ENCODE peak calls at places on chromosomes 5 and 9, in eight cellular contexts. X is AG04450, G is A549, W is HFFc6, B is GM20000, I is fibroblast of lung, K is NB4, P is endothelial cell. Q is an unnamed sample.

GRCh38 chr5:138459311-138459710 is 6.0 kb upstream of the EGR1 start:
- DNase-seq in X (no peak), G (no peak), W (no peak), B (peak), I (no peak), K (peak), P (no peak), Q (peak)

GRCh38 chr9:91549177-91549576 is 125.5 kb upstream of the NFIL3 start:
- DNase-seq in X (no peak), G (no peak), W (no peak), B (no peak), I (peak), K (no peak), P (no peak), Q (no peak)

GRCh38 chr5:59517926-59518585 is 375.5 kb downstream of the PDE4D start:
- DNase-seq in X (peak), G (peak), W (peak), B (no peak), I (peak), K (no peak), P (no peak), Q (no peak)

GRCh38 chr9:116589392-116590354 is 97.4 kb upstream of the TRIM32 start:
- DNase-seq in X (no peak), G (peak), W (peak), B (peak), I (peak), K (peak), P (peak), Q (peak)

GRCh38 chr5:163917741-163918140 is 412.3 kb downstream of the MAT2B start:
- DNase-seq in X (no peak), G (no peak), W (no peak), B (no peak), I (peak), K (peak), P (no peak), Q (no peak)

GRCh38 chr9:96620155-96620514 is 492 bp upstream of the CDC14B start:
- DNase-seq in X (no peak), G (no peak), W (no peak), B (no peak), I (no peak), K (no peak), P (no peak), Q (no peak)

GRCh38 chr5:157215143-157215825 is 34.6 kb downstream of the ITK start:
- DNase-seq in X (no peak), G (no peak), W (no peak), B (peak), I (no peak), K (no peak), P (no peak), Q (no peak)

GRCh38 chr5:62268239-62268638 is 37.8 kb upstream of the KIF2A start:
- DNase-seq in X (no peak), G (peak), W (no peak), B (no peak), I (peak), K (no peak), P (no peak), Q (peak)

GRCh38 chr5:20572560-20572959 is 584.6 kb upstream of the CDH18 start:
- DNase-seq in X (no peak), G (peak), W (no peak), B (no peak), I (peak), K (peak), P (no peak), Q (no peak)

GRCh38 chr9:133057006-133057405 is 4.8 kb upstream of the CEL start:
- DNase-seq in X (no peak), G (no peak), W (no peak), B (no peak), I (no peak), K (no peak), P (no peak), Q (no peak)

GRCh38 chr5:103255666-103256065 is 2.9 kb upstream of the MACIR start:
- DNase-seq in X (no peak), G (no peak), W (no peak), B (no peak), I (no peak), K (no peak), P (no peak), Q (peak)

GRCh38 chr5:151686673-151687378 is at the start of gene SPARC:
- DNase-seq in X (peak), G (no peak), W (peak), B (peak), I (peak), K (peak), P (peak), Q (peak)
- TF ChIP-seq CTCF in X (peak), G (no peak), W (no peak), B (no peak), I (no peak), K (no peak), P (no peak), Q (no peak)

GRCh38 chr5:114782217-114782616 is 387.5 kb downstream of the TRIM36 start:
- DNase-seq in X (no peak), G (no peak), W (no peak), B (no peak), I (no peak), K (no peak), P (no peak), Q (no peak)

GRCh38 chr5:114780290-114780689 is 389.4 kb downstream of the TRIM36 start:
- DNase-seq in X (no peak), G (no peak), W (no peak), B (no peak), I (no peak), K (no peak), P (no peak), Q (no peak)

GRCh38 chr5:114782869-114783268 is 386.8 kb downstream of the TRIM36 start:
- DNase-seq in X (no peak), G (no peak), W (no peak), B (no peak), I (no peak), K (no peak), P (peak), Q (no peak)
- TF ChIP-seq CTCF in X (no peak), G (no peak), W (no peak), B (no peak), I (no peak), K (no peak), P (no peak), Q (no peak)

GRCh38 chr9:128405077-128405779 is 15.4 kb upstream of the CERCAM start:
- DNase-seq in X (no peak), G (no peak), W (no peak), B (no peak), I (no peak), K (no peak), P (no peak), Q (no peak)
- TF ChIP-seq CTCF in X (no peak), G (no peak), W (no peak), B (no peak), I (no peak), K (no peak), P (no peak), Q (no peak)

GRCh38 chr9:22053178-22053577 is 44.1 kb upstream of the CDKN2B start:
- DNase-seq in X (no peak), G (no peak), W (no peak), B (no peak), I (no peak), K (no peak), P (no peak), Q (no peak)
- TF ChIP-seq CTCF in X (no peak), G (no peak), W (no peak), B (no peak), I (no peak), K (no peak), P (no peak), Q (no peak)